ENCODE peak calls at places on chromosomes 5 and 9, in four cellular contexts. C, R, J and S are unnamed samples.

GRCh38 chr9:128355451-128355850 is 15.1 kb downstream of the SLC27A4 start:
- DNase-seq in R (no peak), J (no peak), C (no peak), S (no peak)

GRCh38 chr5:2848634-2849033 is 97.2 kb upstream of the IRX2 start:
- DNase-seq in R (no peak), C (no peak), J (no peak), S (no peak)

GRCh38 chr5:143259254-143259605 is 144.3 kb downstream of the NR3C1 start:
- DNase-seq in R (no peak), J (no peak), C (no peak), S (no peak)

GRCh38 chr5:103466494-103466893 is 96.1 kb downstream of the NUDT12 start:
- DNase-seq in C (no peak), R (no peak), J (no peak), S (no peak)

GRCh38 chr9:136576269-136576626 is 30.4 kb upstream of the NOTCH1 start:
- DNase-seq in R (no peak), C (no peak), J (no peak), S (no peak)

GRCh38 chr5:36637101-36637500 is 30.7 kb downstream of the SLC1A3 start:
- DNase-seq in R (no peak), C (no peak), J (no peak), S (no peak)

GRCh38 chr5:111930905-111931461 is 174.0 kb upstream of the NREP start:
- DNase-seq in R (no peak), C (no peak), J (no peak), S (no peak)

GRCh38 chr5:124161286-124161685 is 585.2 kb downstream of the ZNF608 start:
- DNase-seq in R (no peak), C (no peak), J (no peak), S (no peak)

GRCh38 chr9:129568560-129569505 is 52.1 kb downstream of the C9orf50 start:
- DNase-seq in J (peak), C (peak), R (peak), S (no peak)

GRCh38 chr9:135939351-135940265 is 21.6 kb downstream of the UBAC1 start:
- DNase-seq in J (no peak), R (no peak), C (no peak), S (no peak)

GRCh38 chr5:135208555-135209494 is 174.8 kb upstream of the PITX1 start:
- DNase-seq in J (no peak), R (peak), C (no peak), S (no peak)

GRCh38 chr9:755454-756381 is 85.8 kb upstream of the DMRT1 start:
- DNase-seq in J (no peak), C (no peak), R (no peak), S (no peak)

GRCh38 chr9:131095666-131096489 is 453 bp upstream of the AIF1L start:
- DNase-seq in C (peak), J (no peak), R (peak), S (no peak)

GRCh38 chr9:20558609-20559016 is 63.7 kb downstream of the MLLT3 start:
- DNase-seq in J (no peak), C (no peak), R (peak), S (no peak)

GRCh38 chr9:7542648-7543165 is 256.9 kb downstream of the DMAC1 start:
- DNase-seq in J (no peak), C (no peak), R (no peak), S (no peak)

GRCh38 chr5:153905214-153905613 is 133.5 kb downstream of the FAM114A2 start:
- DNase-seq in R (no peak), C (no peak), J (no peak), S (no peak)

GRCh38 chr5:73718762-73719161 is 92.8 kb downstream of the ARHGEF28 start:
- DNase-seq in J (no peak), R (no peak), C (no peak), S (no peak)

GRCh38 chr5:16600397-16600796 is 16.4 kb downstream of the RETREG1 start:
- DNase-seq in C (no peak), R (no peak), J (peak), S (no peak)

GRCh38 chr5:157913575-157913974 is 54.6 kb upstream of the CLINT1 start:
- DNase-seq in R (no peak), J (no peak), C (no peak), S (no peak)